ENCODE peak calls at places on chromosome 17, in eight cellular contexts. One of them, this sample, is unnamed.

GRCh38 chr17:34756670-34757021 is 177.3 kb downstream of the TMEM132E start:
- DNase-seq in heart right ventricle: no peak
- DNase-seq in brain microvascular endothelial cell: no peak
- DNase-seq in endothelial cell: no peak
- DNase-seq in fibroblast of gingiva: no peak
- DNase-seq in naive B cell: no peak
- DNase-seq in RWPE1: no peak
- DNase-seq in mesenchymal stem cell: no peak
- DNase-seq in this sample: no peak

GRCh38 chr17:75601057-75601987 is 13.7 kb downstream of the MYO15B start:
- DNase-seq in naive B cell: peak
- DNase-seq in mesenchymal stem cell: peak
- DNase-seq in brain microvascular endothelial cell: peak
- DNase-seq in fibroblast of gingiva: no peak
- DNase-seq in endothelial cell: peak
- DNase-seq in RWPE1: peak
- DNase-seq in heart right ventricle: peak
- DNase-seq in this sample: peak

GRCh38 chr17:9109933-9110332 is 88.6 kb downstream of the NTN1 start:
- DNase-seq in fibroblast of gingiva: no peak
- DNase-seq in RWPE1: no peak
- DNase-seq in brain microvascular endothelial cell: no peak
- DNase-seq in naive B cell: no peak
- DNase-seq in mesenchymal stem cell: no peak
- DNase-seq in heart right ventricle: no peak
- DNase-seq in endothelial cell: no peak
- DNase-seq in this sample: no peak

GRCh38 chr17:80023261-80024205 is 12.1 kb downstream of the TBC1D16 start:
- DNase-seq in naive B cell: no peak
- DNase-seq in heart right ventricle: peak
- DNase-seq in mesenchymal stem cell: no peak
- DNase-seq in fibroblast of gingiva: no peak
- DNase-seq in endothelial cell: no peak
- DNase-seq in brain microvascular endothelial cell: no peak
- DNase-seq in RWPE1: no peak
- DNase-seq in this sample: no peak

GRCh38 chr17:74192950-74193781 is 10.3 kb upstream of the RPL38 start:
- DNase-seq in RWPE1: no peak
- DNase-seq in fibroblast of gingiva: no peak
- DNase-seq in mesenchymal stem cell: peak
- DNase-seq in brain microvascular endothelial cell: no peak
- DNase-seq in heart right ventricle: peak
- DNase-seq in naive B cell: no peak
- DNase-seq in endothelial cell: no peak
- DNase-seq in this sample: no peak

GRCh38 chr17:31391496-31391949 is at the start of gene RAB11FIP4:
- DNase-seq in mesenchymal stem cell: peak
- DNase-seq in fibroblast of gingiva: no peak
- DNase-seq in endothelial cell: peak
- DNase-seq in brain microvascular endothelial cell: no peak
- DNase-seq in naive B cell: no peak
- DNase-seq in RWPE1: no peak
- DNase-seq in heart right ventricle: no peak
- DNase-seq in this sample: no peak

GRCh38 chr17:38789185-38789584 is 10.2 kb downstream of the PIP4K2B start:
- DNase-seq in mesenchymal stem cell: peak
- DNase-seq in heart right ventricle: no peak
- DNase-seq in fibroblast of gingiva: peak
- DNase-seq in brain microvascular endothelial cell: no peak
- DNase-seq in naive B cell: no peak
- DNase-seq in endothelial cell: no peak
- DNase-seq in RWPE1: no peak
- DNase-seq in this sample: no peak

GRCh38 chr17:6706996-6707395 is 6.2 kb downstream of the SLC13A5 start:
- DNase-seq in RWPE1: no peak
- DNase-seq in heart right ventricle: no peak
- DNase-seq in endothelial cell: no peak
- DNase-seq in brain microvascular endothelial cell: no peak
- DNase-seq in naive B cell: no peak
- DNase-seq in fibroblast of gingiva: no peak
- DNase-seq in mesenchymal stem cell: no peak
- DNase-seq in this sample: no peak

GRCh38 chr17:21549107-21549687 is 143.1 kb upstream of the KCNJ18 start:
- DNase-seq in naive B cell: no peak
- DNase-seq in endothelial cell: no peak
- DNase-seq in fibroblast of gingiva: no peak
- DNase-seq in RWPE1: no peak
- DNase-seq in heart right ventricle: no peak
- DNase-seq in mesenchymal stem cell: peak
- DNase-seq in brain microvascular endothelial cell: peak
- DNase-seq in this sample: peak

GRCh38 chr17:17303010-17303846 is at the start of gene NT5M:
- DNase-seq in fibroblast of gingiva: peak
- DNase-seq in naive B cell: peak
- DNase-seq in brain microvascular endothelial cell: peak
- DNase-seq in heart right ventricle: peak
- DNase-seq in mesenchymal stem cell: peak
- DNase-seq in endothelial cell: peak
- DNase-seq in RWPE1: peak
- DNase-seq in this sample: peak

GRCh38 chr17:4541328-4542002 is 13.7 kb downstream of the MYBBP1A start:
- DNase-seq in endothelial cell: peak
- DNase-seq in brain microvascular endothelial cell: no peak
- DNase-seq in fibroblast of gingiva: no peak
- DNase-seq in heart right ventricle: peak
- DNase-seq in RWPE1: no peak
- DNase-seq in mesenchymal stem cell: no peak
- DNase-seq in naive B cell: no peak
- DNase-seq in this sample: no peak

GRCh38 chr17:43952724-43953666 is 745 bp downstream of the PYY start:
- DNase-seq in naive B cell: no peak
- DNase-seq in brain microvascular endothelial cell: no peak
- DNase-seq in endothelial cell: peak
- DNase-seq in RWPE1: no peak
- DNase-seq in mesenchymal stem cell: no peak
- DNase-seq in fibroblast of gingiva: no peak
- DNase-seq in heart right ventricle: no peak
- DNase-seq in this sample: no peak

GRCh38 chr17:14209215-14209614 is 27.4 kb downstream of the CDRT15 start:
- DNase-seq in mesenchymal stem cell: no peak
- DNase-seq in heart right ventricle: no peak
- DNase-seq in endothelial cell: no peak
- DNase-seq in brain microvascular endothelial cell: no peak
- DNase-seq in RWPE1: no peak
- DNase-seq in naive B cell: no peak
- DNase-seq in fibroblast of gingiva: no peak
- DNase-seq in this sample: no peak

GRCh38 chr17:80339118-80339517 is 75.8 kb upstream of the ENDOV start:
- DNase-seq in heart right ventricle: no peak
- DNase-seq in brain microvascular endothelial cell: no peak
- DNase-seq in endothelial cell: no peak
- DNase-seq in naive B cell: no peak
- DNase-seq in RWPE1: no peak
- DNase-seq in fibroblast of gingiva: no peak
- DNase-seq in mesenchymal stem cell: no peak
- DNase-seq in this sample: no peak

GRCh38 chr17:48543854-48544355 is 1.0 kb downstream of the HOXB2 start:
- DNase-seq in RWPE1: no peak
- DNase-seq in brain microvascular endothelial cell: no peak
- DNase-seq in fibroblast of gingiva: no peak
- DNase-seq in heart right ventricle: peak
- DNase-seq in mesenchymal stem cell: peak
- DNase-seq in endothelial cell: no peak
- DNase-seq in naive B cell: peak
- DNase-seq in this sample: no peak

GRCh38 chr17:39027037-39027436 is 59.8 kb upstream of the FBXO47 start:
- DNase-seq in brain microvascular endothelial cell: no peak
- DNase-seq in fibroblast of gingiva: no peak
- DNase-seq in naive B cell: no peak
- DNase-seq in endothelial cell: peak
- DNase-seq in RWPE1: peak
- DNase-seq in heart right ventricle: peak
- DNase-seq in mesenchymal stem cell: no peak
- DNase-seq in this sample: peak

GRCh38 chr17:78956254-78956653 is 23.5 kb downstream of the LGALS3BP start:
- DNase-seq in fibroblast of gingiva: no peak
- DNase-seq in heart right ventricle: no peak
- DNase-seq in naive B cell: no peak
- DNase-seq in mesenchymal stem cell: no peak
- DNase-seq in RWPE1: peak
- DNase-seq in brain microvascular endothelial cell: no peak
- DNase-seq in endothelial cell: no peak
- DNase-seq in this sample: no peak

GRCh38 chr17:78596871-78597635 is 19.9 kb upstream of the DNAH17 start:
- DNase-seq in brain microvascular endothelial cell: no peak
- DNase-seq in fibroblast of gingiva: no peak
- DNase-seq in mesenchymal stem cell: peak
- DNase-seq in endothelial cell: no peak
- DNase-seq in RWPE1: no peak
- DNase-seq in naive B cell: no peak
- DNase-seq in heart right ventricle: no peak
- DNase-seq in this sample: no peak

GRCh38 chr17:46020023-46020735 is 21.1 kb downstream of the STH start:
- DNase-seq in brain microvascular endothelial cell: no peak
- DNase-seq in naive B cell: peak
- DNase-seq in heart right ventricle: no peak
- DNase-seq in RWPE1: no peak
- DNase-seq in fibroblast of gingiva: no peak
- DNase-seq in endothelial cell: no peak
- DNase-seq in mesenchymal stem cell: no peak
- DNase-seq in this sample: no peak

GRCh38 chr17:20999044-20999573 is 43.7 kb downstream of the USP22 start:
- DNase-seq in heart right ventricle: no peak
- DNase-seq in endothelial cell: no peak
- DNase-seq in naive B cell: no peak
- DNase-seq in fibroblast of gingiva: no peak
- DNase-seq in mesenchymal stem cell: no peak
- DNase-seq in brain microvascular endothelial cell: peak
- DNase-seq in RWPE1: no peak
- DNase-seq in this sample: no peak

GRCh38 chr17:46192484-46193245 is 564 bp downstream of the KANSL1 start:
- DNase-seq in mesenchymal stem cell: peak
- DNase-seq in RWPE1: peak
- DNase-seq in heart right ventricle: peak
- DNase-seq in fibroblast of gingiva: peak
- DNase-seq in brain microvascular endothelial cell: peak
- DNase-seq in naive B cell: peak
- DNase-seq in endothelial cell: peak
- DNase-seq in this sample: peak

GRCh38 chr17:44988256-44988942 is 20.3 kb upstream of the C1QL1 start:
- DNase-seq in brain microvascular endothelial cell: no peak
- DNase-seq in endothelial cell: no peak
- DNase-seq in fibroblast of gingiva: no peak
- DNase-seq in naive B cell: no peak
- DNase-seq in mesenchymal stem cell: no peak
- DNase-seq in heart right ventricle: no peak
- DNase-seq in RWPE1: no peak
- DNase-seq in this sample: no peak

GRCh38 chr17:3984719-3985444 is 20.6 kb upstream of the ATP2A3 start:
- DNase-seq in mesenchymal stem cell: no peak
- DNase-seq in endothelial cell: no peak
- DNase-seq in heart right ventricle: no peak
- DNase-seq in naive B cell: no peak
- DNase-seq in RWPE1: no peak
- DNase-seq in fibroblast of gingiva: no peak
- DNase-seq in brain microvascular endothelial cell: no peak
- DNase-seq in this sample: no peak

GRCh38 chr17:49015924-49016774 is 19.0 kb downstream of the IGF2BP1 start:
- DNase-seq in naive B cell: no peak
- DNase-seq in fibroblast of gingiva: peak
- DNase-seq in endothelial cell: no peak
- DNase-seq in heart right ventricle: no peak
- DNase-seq in brain microvascular endothelial cell: no peak
- DNase-seq in RWPE1: no peak
- DNase-seq in mesenchymal stem cell: no peak
- DNase-seq in this sample: no peak

GRCh38 chr17:51668963-51669246 is 408.6 kb downstream of the UTP18 start:
- DNase-seq in mesenchymal stem cell: no peak
- DNase-seq in brain microvascular endothelial cell: no peak
- DNase-seq in endothelial cell: no peak
- DNase-seq in heart right ventricle: no peak
- DNase-seq in fibroblast of gingiva: no peak
- DNase-seq in RWPE1: no peak
- DNase-seq in naive B cell: no peak
- DNase-seq in this sample: no peak

GRCh38 chr17:28159924-28160323 is 117.4 kb downstream of the NLK start:
- DNase-seq in brain microvascular endothelial cell: no peak
- DNase-seq in fibroblast of gingiva: no peak
- DNase-seq in endothelial cell: no peak
- DNase-seq in heart right ventricle: no peak
- DNase-seq in mesenchymal stem cell: no peak
- DNase-seq in RWPE1: no peak
- DNase-seq in naive B cell: no peak
- DNase-seq in this sample: no peak

GRCh38 chr17:60989439-60989838 is 311.8 kb downstream of the BCAS3 start:
- DNase-seq in fibroblast of gingiva: no peak
- DNase-seq in endothelial cell: no peak
- DNase-seq in RWPE1: no peak
- DNase-seq in naive B cell: no peak
- DNase-seq in heart right ventricle: no peak
- DNase-seq in brain microvascular endothelial cell: no peak
- DNase-seq in mesenchymal stem cell: no peak
- DNase-seq in this sample: no peak

GRCh38 chr17:58541249-58541648 is 26.8 kb upstream of the MTMR4 start:
- DNase-seq in fibroblast of gingiva: no peak
- DNase-seq in brain microvascular endothelial cell: no peak
- DNase-seq in RWPE1: no peak
- DNase-seq in heart right ventricle: no peak
- DNase-seq in mesenchymal stem cell: peak
- DNase-seq in endothelial cell: no peak
- DNase-seq in naive B cell: no peak
- DNase-seq in this sample: no peak

GRCh38 chr17:954431-955164 is 25.0 kb downstream of the NXN start:
- DNase-seq in mesenchymal stem cell: peak
- DNase-seq in heart right ventricle: no peak
- DNase-seq in fibroblast of gingiva: peak
- DNase-seq in naive B cell: no peak
- DNase-seq in RWPE1: no peak
- DNase-seq in endothelial cell: no peak
- DNase-seq in brain microvascular endothelial cell: peak
- DNase-seq in this sample: no peak

This sample was measured in RKO.